ENCODE peak calls at places on chromosome 9, in eight cellular contexts. A, Q, U, V, J, T, I and N are unnamed samples.
A peak's percentile ranks its signal among the peaks of the same experiment; 100 is the strongest.

GRCh38 chr9:76576344-76576743 is 117.4 kb downstream of the GCNT1 start:
- DNase-seq in J (peak; percentile 40), T (peak; percentile 66), I (no peak), A (peak; percentile 92), Q (peak; percentile 44), V (peak; percentile 53), U (no peak), N (no peak)

GRCh38 chr9:134492281-134492691 is 149.3 kb upstream of the COL5A1 start:
- DNase-seq in J (no peak), U (peak; percentile 34), T (peak; percentile 91), A (peak; percentile 26), I (peak; percentile 87), Q (peak; percentile 84), V (peak; percentile 75), N (no peak)

GRCh38 chr9:75855509-75855908 is 35.0 kb upstream of the PCSK5 start:
- DNase-seq in Q (no peak), V (no peak), T (peak; percentile 4), U (peak; percentile 20), J (peak; percentile 18), A (peak; percentile 43), I (no peak), N (no peak)

GRCh38 chr9:120863833-120864232 is 13.2 kb downstream of the PHF19 start:
- DNase-seq in Q (no peak), T (no peak), V (no peak), A (no peak), J (no peak), U (no peak), I (no peak), N (no peak)

GRCh38 chr9:37961346-37961745 is 57.4 kb upstream of the SLC25A51 start:
- DNase-seq in T (no peak), Q (no peak), I (no peak), J (no peak), V (no peak), U (no peak), A (no peak), N (no peak)

GRCh38 chr9:134545213-134546211 is 96.1 kb upstream of the COL5A1 start:
- DNase-seq in Q (peak; percentile 73), U (no peak), T (peak; percentile 72), J (no peak), V (no peak), A (peak; percentile 72), I (no peak), N (no peak)

GRCh38 chr9:78296208-78296892 is 575 bp upstream of the PSAT1 start:
- DNase-seq in J (peak; percentile 20), A (peak; percentile 68), T (peak; percentile 54), I (no peak), V (no peak), U (peak; percentile 90), Q (no peak), N (no peak)

GRCh38 chr9:3850083-3850482 is 324.3 kb upstream of the RFX3 start:
- DNase-seq in T (no peak), V (no peak), U (no peak), J (no peak), A (no peak), I (no peak), Q (no peak), N (no peak)

GRCh38 chr9:128059365-128059983 is 7.6 kb downstream of the NAIF1 start:
- DNase-seq in Q (no peak), A (no peak), J (no peak), U (no peak), T (no peak), V (no peak), I (no peak), N (no peak)

GRCh38 chr9:121261107-121261460 is 6.9 kb upstream of the GSN start:
- DNase-seq in Q (no peak), U (no peak), A (no peak), T (no peak), V (no peak), J (no peak), I (no peak), N (no peak)

GRCh38 chr9:99593621-99594020 is 228.1 kb upstream of the NR4A3 start:
- DNase-seq in T (no peak), A (no peak), I (no peak), V (no peak), U (no peak), Q (no peak), J (no peak), N (no peak)

GRCh38 chr9:121782514-121783110 is 131.2 kb downstream of the DAB2IP start:
- DNase-seq in I (no peak), V (peak; percentile 18), J (peak; percentile 4), A (no peak), T (no peak), U (no peak), Q (no peak), N (no peak)

GRCh38 chr9:108565651-108566378 is 290.0 kb downstream of the ACTL7B start:
- DNase-seq in T (peak; percentile 88), J (peak; percentile 59), U (peak; percentile 71), V (peak; percentile 61), I (peak; percentile 81), Q (peak; percentile 45), A (peak; percentile 86), N (no peak)

GRCh38 chr9:106745457-106745856 is 117.5 kb upstream of the ZNF462 start:
- DNase-seq in J (no peak), V (no peak), T (no peak), I (no peak), Q (no peak), A (peak; percentile 11), U (no peak), N (no peak)

GRCh38 chr9:137482094-137482781 is 23.1 kb upstream of the NSMF start:
- DNase-seq in Q (no peak), U (peak; percentile 41), I (peak; percentile 83), A (peak; percentile 61), T (peak; percentile 93), J (no peak), V (peak; percentile 67), N (no peak)

GRCh38 chr9:93161801-93162635 is 21.9 kb upstream of the WNK2 start:
- DNase-seq in T (no peak), U (no peak), J (no peak), I (no peak), Q (no peak), A (no peak), V (no peak), N (no peak)

GRCh38 chr9:93166699-93167098 is 17.2 kb upstream of the WNK2 start:
- DNase-seq in V (no peak), T (no peak), A (no peak), I (no peak), Q (no peak), J (peak; percentile 33), U (no peak), N (no peak)

GRCh38 chr9:93167838-93168237 is 16.1 kb upstream of the WNK2 start:
- DNase-seq in U (no peak), A (no peak), Q (no peak), T (no peak), J (no peak), I (no peak), V (no peak), N (no peak)

GRCh38 chr9:93167185-93167584 is 16.8 kb upstream of the WNK2 start:
- DNase-seq in I (no peak), U (no peak), V (no peak), A (no peak), T (no peak), Q (no peak), J (no peak), N (no peak)

GRCh38 chr9:93164085-93164484 is 19.9 kb upstream of the WNK2 start:
- DNase-seq in Q (no peak), A (no peak), T (no peak), I (no peak), U (no peak), J (no peak), V (no peak), N (no peak)
- TF ChIP-seq CTCF in Q (no peak), A (no peak), T (no peak), I (no peak), U (no peak), J (no peak), V (no peak), N (no peak)

GRCh38 chr9:89497181-89497963 is 541 bp downstream of the SEMA4D start:
- DNase-seq in I (no peak), Q (no peak), J (peak; percentile 68), A (no peak), U (peak; percentile 46), V (no peak), T (no peak), N (no peak)
- TF ChIP-seq CTCF in I (no peak), Q (no peak), J (no peak), A (no peak), U (no peak), V (no peak), T (no peak), N (no peak)

DNA sequence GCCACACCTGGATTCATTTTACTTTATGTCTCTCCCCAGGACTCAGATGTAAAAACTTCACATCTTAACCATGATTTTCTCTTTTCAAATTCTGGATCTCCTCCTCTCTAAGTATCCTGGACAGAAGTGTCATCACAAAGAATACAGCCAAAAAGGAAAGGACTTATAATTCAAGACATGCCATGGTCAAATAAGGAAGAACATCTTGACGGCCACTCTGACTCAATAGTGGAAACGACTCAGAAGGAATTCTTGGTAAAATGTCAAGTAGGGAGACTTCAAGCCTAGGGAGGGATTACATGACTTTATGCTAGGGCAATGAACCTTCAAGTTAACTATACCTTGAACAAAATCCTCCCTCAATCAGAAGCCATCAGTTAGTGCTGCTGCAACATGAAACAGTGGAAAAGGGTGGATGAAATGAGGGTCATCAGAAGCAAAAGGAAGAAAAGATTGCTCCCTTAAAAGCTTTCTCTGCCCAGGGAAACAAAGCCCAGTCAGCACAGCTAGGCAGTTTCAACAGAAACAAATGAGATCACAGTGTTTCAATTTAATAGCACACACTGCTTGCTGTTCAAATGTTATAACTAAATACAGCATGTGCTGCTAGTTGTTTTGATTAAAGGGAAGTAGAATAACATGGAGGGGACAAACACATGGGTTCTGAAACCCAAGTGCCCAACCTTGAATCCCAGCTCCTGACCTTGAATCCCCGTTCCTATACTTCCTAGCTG is 101.4 kb downstream of the LPAR1 start:
- DNase-seq in Q (peak; percentile 80), T (peak; percentile 87), V (no peak), J (no peak), U (no peak), A (peak; percentile 84), I (no peak), N (no peak)
- TF ChIP-seq CTCF in Q (no peak), T (no peak), V (no peak), J (no peak), U (no peak), A (no peak), I (no peak), N (no peak)

GRCh38 chr9:70258692-70259511 is at the start of gene SMC5:
- DNase-seq in U (peak; percentile 91), A (peak; percentile 94), I (peak; percentile 82), V (peak; percentile 86), Q (no peak), T (peak; percentile 92), J (peak; percentile 93), N (peak; percentile 83)

GRCh38 chr9:70257991-70258691 is 637 bp upstream of the SMC5 start:
- DNase-seq in U (peak; percentile 81), I (peak; percentile 18), J (peak; percentile 85), V (peak; percentile 32), A (peak; percentile 63), Q (no peak), T (peak; percentile 48), N (no peak)

GRCh38 chr9:70256123-70256551 is 2.6 kb upstream of the SMC5 start:
- DNase-seq in V (no peak), A (peak; percentile 82), U (peak; percentile 41), I (peak; percentile 61), Q (no peak), T (peak; percentile 89), J (no peak), N (no peak)

GRCh38 chr9:70259512-70259802 is 679 bp downstream of the SMC5 start:
- DNase-seq in A (no peak), U (no peak), J (no peak), T (no peak), I (no peak), Q (no peak), V (no peak), N (no peak)

GRCh38 chr9:70257512-70257911 is 1.3 kb upstream of the SMC5 start:
- DNase-seq in Q (no peak), V (no peak), A (peak; percentile 7), I (no peak), U (no peak), J (no peak), T (no peak), N (no peak)
- TF ChIP-seq CTCF in Q (no peak), V (no peak), A (no peak), I (no peak), U (no peak), J (no peak), T (no peak), N (no peak)